ENCODE peak calls at places on chromosome 19, in six cellular contexts. A is A549, F is HepG2, U is endothelial cell of umbilical vein, P is NB4, V is GM12878. O is an unnamed sample.

GRCh38 chr19:50736338-50736737 is 13.2 kb downstream of the CLEC11A start:
- DNase-seq in U (no peak), A (no peak), V (no peak), P (no peak), F (no peak), O (no peak)

GRCh38 chr19:41606215-41606837 is 20.5 kb downstream of the CEACAM4 start:
- DNase-seq in U (no peak), V (no peak), P (no peak), A (no peak), F (no peak), O (no peak)

GRCh38 chr19:1874554-1875185 is 10.6 kb downstream of the ABHD17A start:
- DNase-seq in P (peak), A (no peak), V (no peak), U (no peak), F (no peak), O (peak)

GRCh38 chr19:50906217-50906616 is 5.0 kb downstream of the KLK4 start:
- DNase-seq in A (peak), F (peak), U (no peak), V (no peak), P (peak), O (peak)

GRCh38 chr19:31992750-31993149 is 352.7 kb upstream of the ZNF507 start:
- DNase-seq in P (no peak), A (no peak), F (no peak), U (no peak), V (no peak), O (no peak)

GRCh38 chr19:604355-604754 is 14.7 kb downstream of the HCN2 start:
- DNase-seq in P (peak), F (no peak), V (no peak), A (no peak), U (no peak), O (peak)

GRCh38 chr19:3440082-3440481 is 40.2 kb downstream of the SMIM24 start:
- DNase-seq in U (no peak), P (peak), A (peak), V (no peak), F (peak), O (peak)

GRCh38 chr19:42132030-42132628 is at the start of gene POU2F2:
- DNase-seq in U (no peak), P (peak), F (no peak), V (peak), A (no peak), O (peak)

GRCh38 chr19:6263306-6264076 is 16.3 kb downstream of the MLLT1 start:
- DNase-seq in P (no peak), F (no peak), V (no peak), A (no peak), U (no peak), O (no peak)

GRCh38 chr19:41263042-41263849 is 926 bp upstream of the HNRNPUL1 start:
- DNase-seq in V (peak), F (peak), P (peak), U (no peak), A (peak), O (peak)

GRCh38 chr19:7104783-7105447 is 35.4 kb downstream of the ZNF557 start:
- DNase-seq in P (no peak), U (no peak), A (no peak), F (no peak), V (peak), O (no peak)

GRCh38 chr19:6425732-6426686 is 1.4 kb upstream of the KHSRP start:
- DNase-seq in U (no peak), V (no peak), P (peak), F (peak), A (no peak), O (no peak)

GRCh38 chr19:491146-491741 is 5.0 kb upstream of the MADCAM1 start:
- DNase-seq in V (no peak), P (no peak), A (no peak), U (no peak), F (peak), O (peak)

GRCh38 chr19:41945135-41945766 is 13.9 kb downstream of the RABAC1 start:
- DNase-seq in A (no peak), V (peak), U (no peak), P (no peak), F (no peak), O (no peak)

GRCh38 chr19:3404324-3405260 is 38.2 kb downstream of the NFIC start:
- DNase-seq in V (no peak), U (peak), A (no peak), F (no peak), P (no peak), O (no peak)

GRCh38 chr19:12872255-12872654 is 9.0 kb downstream of the DNASE2 start:
- DNase-seq in U (no peak), A (no peak), V (no peak), P (no peak), F (no peak), O (peak)

GRCh38 chr19:49921871-49922755 is 6.9 kb upstream of the ATF5 start:
- DNase-seq in F (no peak), U (no peak), P (peak), A (no peak), V (no peak), O (no peak)

GRCh38 chr19:36152061-36152885 is at the start of gene COX7A1:
- DNase-seq in F (no peak), U (peak), A (no peak), P (no peak), V (no peak), O (no peak)

GRCh38 chr19:58518261-58519086 is 1.1 kb downstream of the ZBTB45 start:
- DNase-seq in U (no peak), A (no peak), V (no peak), P (peak), F (no peak), O (no peak)

GRCh38 chr19:4066682-4067395 is at the start of gene ZBTB7A:
- DNase-seq in A (peak), U (peak), V (no peak), F (peak), P (peak), O (peak)

GRCh38 chr19:41318696-41319499 is 8.9 kb downstream of the CCDC97 start:
- DNase-seq in U (no peak), F (no peak), V (no peak), P (no peak), A (no peak), O (no peak)

GRCh38 chr19:41366089-41366488 is 2.1 kb upstream of the B9D2 start:
- DNase-seq in P (no peak), V (no peak), F (no peak), U (no peak), A (peak), O (no peak)

GRCh38 chr19:15403151-15403531 is 15.6 kb downstream of the AKAP8L start:
- DNase-seq in P (no peak), V (no peak), A (no peak), U (no peak), F (no peak), O (no peak)
- TF ChIP-seq MYC in P (no peak), V (no peak), A (no peak), U (no peak), F (no peak), O (no peak)

GRCh38 chr19:48861313-48861712 is 7.1 kb downstream of the PLEKHA4 start:
- DNase-seq in F (no peak), V (no peak), A (no peak), P (no peak), U (no peak), O (no peak)

GRCh38 chr19:48859711-48860572 is 8.5 kb downstream of the PLEKHA4 start:
- DNase-seq in A (no peak), V (no peak), F (no peak), U (no peak), P (peak), O (peak)

GRCh38 chr19:48862827-48863226 is 5.6 kb downstream of the PLEKHA4 start:
- DNase-seq in U (no peak), P (no peak), V (no peak), F (no peak), A (no peak), O (no peak)

GRCh38 chr19:48856921-48857320 is 11.5 kb downstream of the PLEKHA4 start:
- DNase-seq in P (no peak), U (no peak), V (no peak), A (no peak), F (no peak), O (no peak)

GRCh38 chr19:48858984-48859710 is 9.3 kb downstream of the PLEKHA4 start:
- DNase-seq in U (no peak), F (no peak), V (no peak), P (peak), A (no peak), O (peak)
- TF ChIP-seq MYC in U (no peak), F (no peak), V (no peak), P (no peak), A (no peak), O (no peak)

GRCh38 chr19:45531349-45531748 is 24.1 kb downstream of the VASP start:
- DNase-seq in V (no peak), A (no peak), F (no peak), P (no peak), U (no peak), O (no peak)

GRCh38 chr19:45528149-45528743 is 21.0 kb downstream of the VASP start:
- DNase-seq in U (no peak), F (no peak), V (no peak), P (no peak), A (no peak), O (peak)

GRCh38 chr19:45527731-45528130 is 20.5 kb downstream of the VASP start:
- DNase-seq in A (no peak), F (no peak), P (no peak), U (no peak), V (no peak), O (peak)

GRCh38 chr19:45526971-45527370 is 19.7 kb downstream of the VASP start:
- DNase-seq in U (no peak), F (no peak), A (no peak), P (no peak), V (no peak), O (no peak)

DNA sequence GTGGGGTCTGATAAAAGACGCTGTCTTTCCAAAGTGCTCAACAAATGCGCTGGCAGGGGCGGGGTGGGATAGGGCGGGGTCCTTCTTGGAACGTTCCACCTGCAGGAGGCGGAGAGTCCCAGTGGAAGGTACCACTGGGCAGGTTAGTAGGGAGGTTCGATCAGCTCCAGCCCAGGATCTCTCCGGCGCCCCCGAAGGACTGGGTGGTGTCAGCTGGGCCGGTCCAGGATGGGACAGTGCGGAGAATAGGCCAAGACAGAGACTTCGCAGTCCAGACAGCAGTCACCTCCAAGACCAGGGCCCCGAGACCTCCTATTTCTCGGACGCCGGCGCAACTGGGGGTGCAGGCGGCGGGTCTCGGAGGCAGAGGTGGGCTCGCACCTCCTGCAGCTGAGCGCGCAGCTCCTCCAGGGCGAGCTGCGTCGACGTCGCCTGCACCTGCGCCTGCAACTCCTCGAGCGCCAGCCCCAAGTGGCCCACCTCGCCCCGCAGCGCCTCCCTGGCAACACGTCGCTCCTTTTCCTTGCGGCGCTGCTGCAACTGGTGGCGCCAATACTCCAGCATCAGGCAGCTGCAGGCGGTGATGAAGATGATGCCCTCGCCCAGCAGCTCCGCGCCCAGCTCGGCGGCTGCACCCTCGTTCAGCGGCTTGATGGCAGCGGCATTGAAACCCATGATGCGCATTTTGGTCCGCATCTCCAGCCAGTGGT is 21.6 kb downstream of the VASP start:
- DNase-seq in V (no peak), F (no peak), P (no peak), A (no peak), U (no peak), O (peak)
- TF ChIP-seq MYC in V (no peak), F (no peak), P (no peak), A (no peak), U (no peak), O (no peak)

GRCh38 chr19:22257381-22257780 is 28.9 kb upstream of the ZNF729 start:
- DNase-seq in P (no peak), F (no peak), A (no peak), U (no peak), V (no peak), O (no peak)
- TF ChIP-seq MYC in P (no peak), F (no peak), A (no peak), U (no peak), V (no peak), O (no peak)

GRCh38 chr19:14142262-14143190 is 6.1 kb upstream of the ASF1B start:
- DNase-seq in V (no peak), A (no peak), U (no peak), F (no peak), P (no peak), O (no peak)

GRCh38 chr19:14138576-14139265 is 2.3 kb upstream of the ASF1B start:
- DNase-seq in A (no peak), F (no peak), P (no peak), V (no peak), U (peak), O (no peak)

GRCh38 chr19:14145381-14145780 is 9.0 kb upstream of the ASF1B start:
- DNase-seq in V (no peak), P (no peak), F (no peak), A (no peak), U (no peak), O (no peak)

GRCh38 chr19:14139944-14140343 is 3.6 kb upstream of the ASF1B start:
- DNase-seq in F (no peak), P (peak), U (no peak), V (no peak), A (no peak), O (peak)

GRCh38 chr19:14141041-14141440 is 4.7 kb upstream of the ASF1B start:
- DNase-seq in U (no peak), F (no peak), P (no peak), V (no peak), A (no peak), O (no peak)
- TF ChIP-seq MYC in U (no peak), F (no peak), P (no peak), V (no peak), A (no peak), O (no peak)

DNA sequence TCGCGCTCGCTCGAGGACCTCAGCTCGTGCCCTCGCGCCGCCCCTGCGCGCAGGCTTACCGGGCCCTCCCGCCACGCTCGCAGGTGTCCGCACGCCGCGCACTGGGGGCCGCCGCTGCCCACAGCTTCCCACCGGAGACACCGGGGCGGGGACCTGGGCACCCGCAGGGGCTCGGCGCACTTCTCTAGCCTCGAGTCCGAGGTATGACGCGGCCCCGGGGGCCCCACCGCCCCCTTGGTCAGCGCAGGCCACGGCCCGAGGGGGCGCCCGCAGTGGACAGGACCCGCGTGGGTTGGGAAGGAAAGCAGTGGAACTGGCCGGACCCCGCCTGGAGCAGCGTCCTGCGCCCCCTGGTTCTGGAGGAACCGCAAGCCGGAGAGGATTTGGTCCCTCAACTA is 2.1 kb upstream of the GRWD1 start:
- DNase-seq in P (peak), F (no peak), V (no peak), U (no peak), A (no peak), O (no peak)
- TF ChIP-seq MYC in P (no peak), F (no peak), V (no peak), U (no peak), A (no peak), O (no peak)

GRCh38 chr19:16679811-16680210 is 18.9 kb downstream of the TMEM38A start:
- DNase-seq in U (no peak), A (no peak), F (no peak), V (no peak), P (no peak), O (no peak)

GRCh38 chr19:16673226-16673625 is 12.3 kb downstream of the TMEM38A start:
- DNase-seq in F (no peak), U (no peak), A (no peak), P (peak), V (no peak), O (no peak)

GRCh38 chr19:16677060-16677459 is 16.1 kb downstream of the TMEM38A start:
- DNase-seq in U (no peak), F (no peak), V (no peak), P (peak), A (no peak), O (no peak)

GRCh38 chr19:16678498-16678897 is 17.6 kb downstream of the TMEM38A start:
- DNase-seq in P (peak), F (no peak), A (no peak), U (no peak), V (no peak), O (no peak)

GRCh38 chr19:16676101-16676798 is 15.3 kb downstream of the TMEM38A start:
- DNase-seq in U (no peak), A (no peak), V (no peak), F (peak), P (no peak), O (no peak)
- TF ChIP-seq MYC in U (no peak), A (no peak), V (no peak), F (no peak), P (no peak), O (no peak)

GRCh38 chr19:34365463-34366401 is 736 bp downstream of the GPI start:
- DNase-seq in P (peak), A (no peak), V (no peak), U (peak), F (no peak), O (peak)
- TF ChIP-seq MYC in P (no peak), A (no peak), V (no peak), U (no peak), F (no peak), O (no peak)